ENCODE peak calls at places on chromosomes 5 and 9, in eight cellular contexts. E is hepatocyte, D is left ventricle myocardium inferior, Z is pancreas, F is astrocyte of the spinal cord, V is GM06990, T is tibial nerve, C is brain microvascular endothelial cell. X is an unnamed sample.

GRCh38 chr5:142170254-142170953 is 61.8 kb downstream of the NDFIP1 start:
- DNase-seq in V (no peak), T (no peak), C (no peak), Z (no peak), E (no peak), D (no peak), F (no peak), X (no peak)

GRCh38 chr9:21965401-21965951 is 28.7 kb downstream of the CDKN2A start:
- DNase-seq in D (no peak), E (peak), C (peak), F (peak), T (no peak), V (peak), Z (peak), X (no peak)

GRCh38 chr5:35762368-35762767 is 94.3 kb upstream of the IL7R start:
- DNase-seq in E (no peak), V (no peak), Z (no peak), T (no peak), C (no peak), F (no peak), D (no peak), X (no peak)

GRCh38 chr5:159440235-159440634 is 109.9 kb upstream of the IL12B start:
- DNase-seq in C (no peak), F (no peak), Z (no peak), D (no peak), T (no peak), E (no peak), V (no peak), X (no peak)

GRCh38 chr5:169029661-169030274 is 271.2 kb downstream of the SLIT3 start:
- DNase-seq in E (no peak), Z (no peak), T (no peak), D (no peak), C (no peak), F (peak), V (no peak), X (no peak)

GRCh38 chr5:134426362-134426761 is 14.7 kb upstream of the CDKN2AIPNL start:
- DNase-seq in C (no peak), Z (no peak), V (no peak), E (no peak), F (no peak), T (no peak), D (no peak), X (peak)

GRCh38 chr9:90504486-90504885 is 138.1 kb downstream of the DIRAS2 start:
- DNase-seq in Z (no peak), D (no peak), E (no peak), V (peak), T (no peak), F (no peak), C (no peak), X (no peak)

GRCh38 chr9:12818431-12819000 is 43.7 kb downstream of the LURAP1L start:
- DNase-seq in E (peak), T (no peak), D (no peak), Z (no peak), F (peak), V (no peak), C (peak), X (no peak)

GRCh38 chr5:144831650-144832049 is 661.0 kb downstream of the KCTD16 start:
- DNase-seq in T (no peak), V (no peak), D (no peak), F (no peak), E (no peak), Z (no peak), C (no peak), X (no peak)

GRCh38 chr9:81689343-81690175 is at the start of gene TLE1:
- DNase-seq in E (peak), C (peak), V (peak), Z (peak), F (peak), D (peak), T (peak), X (peak)

GRCh38 chr5:172187118-172188032 is 649 bp downstream of the STK10 start:
- DNase-seq in Z (peak), E (peak), F (peak), T (no peak), D (peak), V (peak), C (peak), X (peak)

GRCh38 chr5:172765766-172766286 is 5.2 kb downstream of the DUSP1 start:
- DNase-seq in V (no peak), D (no peak), T (no peak), F (peak), E (peak), Z (no peak), C (peak), X (no peak)

GRCh38 chr5:63768221-63768620 is 194.0 kb downstream of the HTR1A start:
- DNase-seq in Z (no peak), E (no peak), T (no peak), D (no peak), C (no peak), F (no peak), V (no peak), X (no peak)

GRCh38 chr9:93674580-93675335 is 98.4 kb downstream of the PHF2 start:
- DNase-seq in Z (no peak), D (peak), C (no peak), V (no peak), F (no peak), E (no peak), T (peak), X (peak)

GRCh38 chr5:170266570-170267379 is 30.8 kb downstream of the LCP2 start:
- DNase-seq in Z (no peak), F (no peak), C (no peak), V (no peak), D (no peak), E (no peak), T (no peak), X (no peak)

GRCh38 chr5:983238-983524 is 25.4 kb upstream of the NKD2 start:
- DNase-seq in D (no peak), E (peak), C (no peak), Z (no peak), F (no peak), T (no peak), V (no peak), X (no peak)

GRCh38 chr5:62593331-62593730 is 14.7 kb downstream of the LRRC70 start:
- DNase-seq in D (no peak), F (no peak), E (no peak), Z (no peak), V (no peak), C (peak), T (no peak), X (no peak)

GRCh38 chr9:85662558-85662957 is 79.2 kb downstream of the AGTPBP1 start:
- DNase-seq in T (no peak), E (no peak), Z (no peak), C (no peak), D (no peak), V (no peak), F (no peak), X (no peak)

GRCh38 chr5:134195666-134196065 is 18.9 kb upstream of the SKP1 start:
- DNase-seq in F (no peak), Z (no peak), C (no peak), D (no peak), V (no peak), T (no peak), E (no peak), X (no peak)

GRCh38 chr5:3024976-3025375 is 273.5 kb upstream of the IRX2 start:
- DNase-seq in V (no peak), D (no peak), E (no peak), C (no peak), T (no peak), Z (no peak), F (no peak), X (no peak)

GRCh38 chr9:19378154-19378553 is 1.9 kb downstream of the RPS6 start:
- DNase-seq in V (no peak), T (no peak), E (no peak), F (no peak), Z (no peak), C (no peak), D (no peak), X (no peak)
- H3K4me3 ChIP-seq in V (peak), T (no peak), E (peak), F (peak), Z (no peak), C (peak), D (peak), X (no peak)

GRCh38 chr9:121285835-121286687 is 18.1 kb downstream of the GSN start:
- DNase-seq in V (no peak), T (peak), Z (no peak), E (peak), D (peak), C (peak), F (peak), X (peak)

GRCh38 chr9:121288874-121289553 is 21.1 kb downstream of the GSN start:
- DNase-seq in D (peak), V (no peak), F (peak), C (no peak), T (peak), E (peak), Z (peak), X (peak)

GRCh38 chr9:121286688-121286972 is 18.7 kb downstream of the GSN start:
- DNase-seq in D (no peak), T (no peak), C (no peak), F (no peak), Z (no peak), V (no peak), E (no peak), X (no peak)

GRCh38 chr9:121288557-121288873 is 20.6 kb downstream of the GSN start:
- DNase-seq in T (no peak), V (no peak), F (no peak), C (no peak), E (peak), Z (no peak), D (no peak), X (no peak)

DNA sequence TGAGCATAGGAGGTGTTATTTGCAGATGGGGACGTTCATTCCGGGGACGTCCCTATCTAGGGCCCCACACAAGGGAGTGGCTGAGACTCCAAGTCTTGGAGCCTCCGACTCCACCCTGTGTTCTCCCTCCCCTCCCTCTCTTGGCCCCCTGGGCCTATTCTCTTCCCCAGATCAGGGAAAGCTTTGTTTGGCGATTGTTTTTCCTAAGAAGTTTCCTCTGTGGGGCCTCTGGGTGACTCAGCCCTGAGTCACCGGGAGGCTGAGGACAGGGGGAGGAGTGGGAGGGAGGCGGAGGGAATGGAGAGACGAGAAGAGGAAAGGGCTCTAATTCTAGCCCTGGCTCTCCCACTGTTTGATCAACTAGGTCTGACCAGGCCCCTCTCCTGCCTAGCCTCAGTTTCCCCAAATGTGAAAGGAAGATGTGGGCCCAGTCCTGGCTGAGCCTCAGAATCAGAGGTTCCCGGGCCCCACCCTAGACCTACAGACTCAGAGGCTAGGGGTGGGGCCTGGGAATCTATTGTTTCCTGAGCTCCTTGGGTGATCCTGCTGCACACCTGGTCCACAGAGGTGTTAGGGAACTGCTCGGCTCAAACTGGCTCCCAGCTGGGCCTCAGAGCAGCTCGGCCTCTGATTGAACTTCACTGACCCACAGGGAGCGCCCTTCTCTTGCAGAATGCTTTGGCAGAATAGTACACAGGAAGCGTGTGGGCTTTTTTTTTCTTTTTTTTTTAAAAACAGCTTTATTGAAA is 19.2 kb downstream of the GSN start:
- DNase-seq in C (peak), T (peak), Z (peak), D (peak), V (no peak), F (peak), E (peak), X (peak)
- TF ChIP-seq CTCF in C (peak), T (peak), Z (no peak), D (peak), V (no peak), F (peak), E (peak), X (peak)

DNA sequence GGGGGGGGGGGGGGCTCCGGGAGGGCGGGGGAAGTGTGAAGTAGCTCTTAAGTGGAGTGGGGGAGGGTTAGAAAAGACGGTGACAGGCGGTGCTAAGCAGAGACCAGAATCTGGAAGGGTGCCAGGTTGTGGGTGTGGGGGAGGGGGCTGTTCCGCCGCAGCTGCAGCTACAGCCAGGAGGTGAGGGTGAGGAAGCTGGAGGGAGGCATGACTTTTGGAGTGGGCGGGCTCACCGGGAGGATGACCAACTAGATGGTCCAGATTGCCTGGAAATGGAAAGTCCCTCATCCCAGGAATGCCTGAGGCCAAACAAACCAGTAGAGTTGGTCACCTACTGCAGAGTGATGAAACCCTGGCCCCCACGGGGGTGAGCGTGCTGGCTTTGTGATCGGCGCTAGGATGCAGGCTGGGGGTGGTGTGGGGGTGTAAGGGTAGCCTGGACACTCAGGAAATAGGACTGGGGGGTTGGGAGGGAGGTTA is 158.1 kb upstream of the SHB start:
- DNase-seq in V (peak), Z (peak), D (no peak), F (peak), C (peak), T (no peak), E (peak), X (peak)
- H3K4me3 ChIP-seq in V (no peak), Z (no peak), D (no peak), F (no peak), C (peak), T (no peak), E (no peak), X (peak)

DNA sequence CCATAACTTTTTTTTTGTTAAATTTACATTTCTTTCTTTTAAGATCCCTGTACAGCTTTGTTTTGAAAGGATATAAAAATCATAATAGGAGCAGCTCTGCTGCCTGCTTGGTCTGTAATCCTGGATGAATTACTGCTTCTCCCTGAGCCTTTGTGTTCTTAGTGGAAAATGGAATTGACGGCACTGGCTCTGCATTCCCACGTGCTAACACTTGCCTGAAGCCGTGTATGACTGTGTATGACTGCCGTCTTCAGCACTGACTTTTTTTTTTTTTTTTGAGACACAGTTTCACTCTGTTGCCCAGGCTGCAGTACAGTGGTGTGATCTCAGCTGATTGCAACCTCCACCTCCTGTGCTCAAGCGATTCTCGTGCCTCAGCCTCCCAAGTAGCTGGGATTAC is 4.8 kb downstream of the THG1L start:
- DNase-seq in V (no peak), C (no peak), F (no peak), T (no peak), D (no peak), Z (no peak), E (no peak), X (no peak)
- TF ChIP-seq CTCF in V (no peak), C (no peak), F (no peak), T (no peak), D (no peak), Z (no peak), E (no peak), X (no peak)

GRCh38 chr5:154365823-154366222 is 80.0 kb upstream of the SAP30L start:
- DNase-seq in T (no peak), V (no peak), F (peak), D (no peak), Z (no peak), E (no peak), C (peak), X (no peak)

GRCh38 chr5:154366353-154366752 is 79.4 kb upstream of the SAP30L start:
- DNase-seq in T (no peak), V (no peak), F (peak), D (no peak), E (no peak), Z (no peak), C (peak), X (no peak)

GRCh38 chr5:154364845-154365244 is 81.0 kb upstream of the SAP30L start:
- DNase-seq in D (no peak), Z (no peak), T (no peak), E (no peak), C (no peak), V (no peak), F (no peak), X (no peak)

GRCh38 chr5:154368041-154368800 is 77.6 kb upstream of the SAP30L start:
- DNase-seq in E (peak), T (no peak), V (no peak), C (peak), F (peak), Z (peak), D (no peak), X (no peak)

DNA sequence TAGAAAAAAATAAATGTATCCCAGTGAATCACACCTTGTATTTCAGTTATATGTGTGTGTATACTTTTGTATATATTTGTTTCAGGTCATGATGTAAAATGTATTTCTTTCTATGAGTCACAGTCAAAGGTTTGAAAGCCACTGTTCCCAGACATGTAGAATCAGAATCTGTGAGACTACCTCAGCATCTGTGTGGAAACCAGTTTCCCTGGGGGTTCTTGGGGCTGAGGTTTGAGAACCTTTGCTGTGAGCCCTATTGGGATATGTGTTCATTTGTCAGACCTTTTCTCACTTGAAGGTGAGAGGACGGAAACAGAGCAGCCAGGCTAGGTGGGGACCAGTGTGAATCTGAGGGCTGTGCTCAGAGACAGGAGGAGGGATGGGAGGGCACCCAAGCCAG is 78.7 kb upstream of the SAP30L start:
- DNase-seq in D (no peak), C (peak), T (no peak), Z (no peak), E (no peak), F (peak), V (no peak), X (no peak)
- H3K4me3 ChIP-seq in D (no peak), C (no peak), T (no peak), Z (no peak), E (no peak), F (no peak), V (no peak), X (no peak)

DNA sequence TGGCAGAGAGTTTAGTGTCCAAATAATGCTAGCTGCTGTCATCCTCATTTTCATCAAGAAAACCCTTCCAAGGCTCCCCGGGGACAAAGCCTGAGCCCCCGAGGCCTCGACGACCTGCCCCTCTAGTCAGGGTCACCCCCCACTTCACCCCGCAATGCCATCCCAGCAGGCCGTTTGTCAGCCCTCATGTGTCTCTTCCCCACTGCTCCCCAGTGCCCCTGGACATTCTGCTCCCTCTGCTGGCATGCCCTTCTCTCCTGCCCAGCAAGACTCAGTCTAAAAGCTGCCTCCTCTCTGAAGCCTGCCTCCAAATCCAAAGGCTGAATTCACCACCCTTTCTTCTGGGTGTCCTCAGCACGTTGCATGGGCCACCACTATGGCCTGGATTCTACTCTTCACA is 59.3 kb downstream of the PAX5 start:
- DNase-seq in Z (no peak), D (no peak), V (no peak), E (no peak), C (no peak), F (no peak), T (no peak), X (peak)
- TF ChIP-seq CTCF in Z (no peak), D (no peak), V (peak), E (no peak), C (peak), F (peak), T (no peak), X (peak)